ENCODE peak calls at places on chromosome 12, in five cellular contexts. P, J, N, X and Q are unnamed samples.

GRCh38 chr12:92543872-92544271 is 158.9 kb upstream of the PLEKHG7 start:
- DNase-seq in N (no peak), X (no peak), J (no peak), P (no peak), Q (no peak)

GRCh38 chr12:70543444-70543843 is 93.8 kb downstream of the PTPRB start:
- DNase-seq in J (no peak), X (peak), N (no peak), P (peak), Q (peak)

GRCh38 chr12:129720618-129721017 is 183.2 kb downstream of the TMEM132D start:
- DNase-seq in N (no peak), J (no peak), P (no peak), X (no peak), Q (no peak)

GRCh38 chr12:49893753-49894752 is 9.6 kb downstream of the FAIM2 start:
- DNase-seq in J (no peak), X (no peak), N (no peak), P (no peak), Q (no peak)

GRCh38 chr12:32671930-32672785 is 6.9 kb upstream of the DNM1L start:
- DNase-seq in P (peak), N (peak), J (no peak), X (peak), Q (no peak)

GRCh38 chr12:68521321-68521839 is 89.3 kb upstream of the RAP1B start:
- DNase-seq in J (no peak), N (peak), P (no peak), X (peak), Q (peak)

GRCh38 chr12:68510394-68510793 is 100.3 kb upstream of the RAP1B start:
- DNase-seq in P (no peak), J (no peak), N (peak), X (no peak), Q (no peak)

GRCh38 chr12:98699568-98699967 is 54.5 kb downstream of the APAF1 start:
- DNase-seq in P (no peak), X (no peak), N (no peak), J (no peak), Q (no peak)

GRCh38 chr12:101877816-101878811 is 734 bp downstream of the DRAM1 start:
- DNase-seq in P (peak), N (peak), J (no peak), X (no peak), Q (no peak)

GRCh38 chr12:51626115-51626514 is 35.1 kb downstream of the SCN8A start:
- DNase-seq in P (no peak), J (no peak), N (no peak), X (no peak), Q (no peak)

GRCh38 chr12:93002278-93003054 is 73.4 kb upstream of the EEA1 start:
- DNase-seq in X (peak), P (no peak), N (no peak), J (no peak), Q (peak)

GRCh38 chr12:105907982-105908381 is 230.8 kb downstream of the NUAK1 start:
- DNase-seq in P (no peak), X (no peak), N (no peak), J (no peak), Q (no peak)

GRCh38 chr12:116784238-116784612 is 46.1 kb downstream of the RNFT2 start:
- DNase-seq in J (no peak), N (peak), P (peak), X (no peak), Q (no peak)

GRCh38 chr12:27285395-27285794 is 41.3 kb downstream of the STK38L start:
- DNase-seq in X (no peak), P (no peak), J (no peak), N (no peak), Q (no peak)

GRCh38 chr12:23084236-23084995 is 459.4 kb downstream of the ETNK1 start:
- DNase-seq in N (peak), J (no peak), X (peak), P (no peak), Q (peak)

GRCh38 chr12:2376855-2377657 is 324.3 kb downstream of the CACNA1C start:
- DNase-seq in P (peak), X (no peak), J (no peak), N (no peak), Q (no peak)

GRCh38 chr12:52836042-52836466 is 1.9 kb upstream of the KRT79 start:
- DNase-seq in X (no peak), N (no peak), J (no peak), P (no peak), Q (no peak)

GRCh38 chr12:49357099-49357678 is 10.1 kb upstream of the SPATS2 start:
- DNase-seq in N (peak), P (peak), J (no peak), X (peak), Q (no peak)

GRCh38 chr12:69648476-69648875 is 37.8 kb upstream of the LRRC10 start:
- DNase-seq in N (no peak), X (peak), J (no peak), P (no peak), Q (no peak)

GRCh38 chr12:95815635-95816212 is 25.2 kb upstream of the NTN4 start:
- DNase-seq in X (no peak), J (no peak), P (peak), N (peak), Q (no peak)

DNA sequence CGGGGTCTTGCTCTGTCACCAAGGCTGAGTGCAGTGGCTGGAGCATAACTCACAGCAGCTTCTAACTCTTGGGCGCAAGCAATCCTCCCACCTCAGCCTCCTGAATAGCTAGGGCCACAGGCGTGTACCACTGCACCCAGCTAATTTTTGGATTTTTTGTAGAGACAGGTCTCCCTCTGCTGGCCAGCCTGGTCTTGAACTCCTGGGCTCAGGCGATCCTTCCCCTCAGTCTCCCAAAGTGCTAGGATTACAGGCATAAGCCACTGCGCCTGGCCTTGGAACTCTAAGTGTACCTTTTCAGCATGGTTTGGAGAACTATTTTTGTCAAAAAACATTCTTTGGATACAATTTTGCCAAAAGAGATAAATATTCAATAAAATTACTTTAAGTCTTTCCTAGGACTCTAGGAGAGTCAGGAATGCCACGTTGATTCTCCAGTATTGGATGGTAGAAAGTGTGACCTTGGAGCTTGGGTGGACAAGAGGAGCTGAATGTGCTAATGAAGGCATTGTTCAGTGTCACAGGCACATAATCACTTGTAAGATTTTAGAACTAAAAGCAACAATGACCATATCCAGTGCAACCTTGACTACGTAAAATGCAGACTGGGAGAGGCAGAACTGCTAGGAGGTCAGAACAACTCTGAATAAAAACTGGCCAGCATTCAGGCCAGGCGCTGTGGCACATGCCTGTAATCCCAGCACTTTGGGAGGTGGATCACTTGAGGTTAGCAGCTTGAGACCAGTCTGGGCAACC is 2.8 kb downstream of the SRSF9 start:
- DNase-seq in N (peak), P (peak), X (no peak), J (no peak), Q (no peak)
- TF ChIP-seq CTCF in N (peak), P (peak), X (peak), J (peak), Q (peak)

DNA sequence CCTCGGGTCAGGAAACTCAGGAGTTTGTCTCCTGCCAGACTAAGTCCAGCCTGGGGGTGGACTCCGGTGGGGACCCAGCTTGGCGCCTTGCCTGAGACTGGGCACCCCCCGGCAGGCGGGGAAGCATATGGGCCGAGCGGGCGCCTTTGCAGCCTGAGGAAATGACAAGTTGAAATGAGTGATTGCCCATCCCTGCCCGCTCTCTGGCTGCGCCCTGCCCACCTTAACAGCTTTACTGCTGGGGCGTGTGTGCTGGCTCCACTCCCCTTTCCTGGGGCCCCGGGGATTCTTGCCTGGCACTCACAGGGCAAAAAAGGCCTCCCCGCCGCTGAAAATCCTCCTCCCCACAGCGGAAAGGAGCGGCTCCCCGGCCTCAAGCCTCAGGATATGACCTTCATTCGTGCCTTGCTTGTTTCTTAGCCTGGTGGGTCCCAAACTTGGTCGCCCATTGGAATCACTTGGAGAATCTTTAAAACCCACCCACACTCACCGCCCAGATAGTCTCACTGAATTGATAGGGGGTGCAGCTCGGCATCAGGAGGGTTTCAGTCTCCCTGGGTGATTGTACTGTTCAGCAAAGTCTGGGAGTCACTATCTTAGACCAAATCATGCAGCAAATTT is 1.5 kb downstream of the RFLNA start:
- DNase-seq in P (peak), N (peak), J (no peak), X (no peak), Q (no peak)
- H3K4me3 ChIP-seq in P (peak), N (no peak), J (no peak), X (no peak), Q (peak)

DNA sequence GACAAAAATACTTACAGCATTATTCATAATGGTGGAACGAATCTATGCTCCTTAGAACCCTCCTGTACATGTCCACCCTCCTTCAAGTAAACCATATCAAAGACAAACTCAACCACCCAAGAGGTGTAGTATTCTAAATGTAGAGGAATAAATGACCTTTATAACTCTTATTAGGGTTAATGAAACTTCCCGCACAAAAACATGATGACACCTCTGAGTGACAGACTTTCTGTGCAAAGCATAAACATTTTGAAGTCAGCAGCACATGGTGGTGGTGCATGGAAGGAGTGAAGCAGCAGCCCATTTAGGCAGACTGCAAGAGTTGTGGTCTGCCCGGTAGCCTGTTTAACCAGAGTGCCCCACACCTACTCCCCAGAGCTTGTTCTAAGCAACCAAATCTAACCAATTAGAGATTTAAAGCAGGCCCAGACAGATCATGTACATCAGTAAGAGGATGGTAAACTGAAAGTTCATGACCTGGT is 615 bp upstream of the ASB8 start:
- DNase-seq in P (no peak), N (no peak), J (no peak), X (no peak), Q (no peak)
- TF ChIP-seq CTCF in P (no peak), N (no peak), J (peak), X (no peak), Q (no peak)

GRCh38 chr12:12064596-12064995 is 6.1 kb upstream of the BCL2L14 start:
- DNase-seq in J (no peak), N (no peak), P (no peak), X (no peak), Q (no peak)

GRCh38 chr12:12070674-12071661 is at the start of gene BCL2L14:
- DNase-seq in J (no peak), P (no peak), N (no peak), X (no peak), Q (no peak)

GRCh38 chr12:12072064-12072760 is 1.5 kb downstream of the BCL2L14 start:
- DNase-seq in N (no peak), P (no peak), X (no peak), J (no peak), Q (no peak)

GRCh38 chr12:12070149-12070548 is 590 bp upstream of the BCL2L14 start:
- DNase-seq in P (no peak), J (no peak), N (no peak), X (no peak), Q (no peak)
- H3K4me3 ChIP-seq in P (no peak), J (no peak), N (no peak), X (no peak), Q (no peak)

DNA sequence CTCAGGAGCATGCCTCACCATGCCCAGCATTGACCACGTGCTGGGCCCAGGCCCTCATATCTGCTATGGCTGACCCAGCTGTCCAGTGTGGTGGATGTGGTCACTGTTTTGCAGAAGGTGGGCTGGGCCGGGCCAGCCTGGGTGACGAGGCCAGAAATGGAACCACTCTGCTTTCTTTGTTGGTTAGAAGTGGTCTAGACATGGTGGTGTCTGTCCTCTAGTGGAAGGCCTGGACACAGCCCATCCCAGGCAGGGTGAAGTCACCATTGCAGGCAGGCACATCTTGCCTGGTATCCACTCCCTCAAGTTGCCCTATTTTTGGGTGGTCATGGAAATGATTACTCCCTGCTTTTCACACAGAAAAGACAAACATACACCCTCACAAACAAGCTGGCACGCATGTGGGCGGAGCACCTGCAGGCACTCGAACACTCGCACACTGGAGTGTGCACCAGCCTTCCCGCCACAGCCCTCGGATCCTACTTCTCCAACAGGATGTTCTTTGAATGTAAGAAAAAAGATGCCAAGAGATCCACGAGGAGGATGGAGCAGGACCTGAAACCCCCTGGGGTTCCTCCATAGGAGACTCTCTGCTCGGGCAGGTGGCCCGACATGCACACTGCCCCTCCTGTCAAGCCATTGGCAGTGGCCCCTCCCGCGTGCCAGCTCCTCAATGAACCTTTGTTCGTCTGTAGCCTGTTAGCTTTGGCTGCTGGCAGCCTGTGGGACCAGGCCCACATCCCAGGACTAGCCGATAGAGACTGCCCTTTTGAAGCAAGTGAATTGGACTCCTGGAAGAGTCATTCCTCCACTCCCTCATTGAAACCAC is 38.4 kb downstream of the MLXIP start:
- DNase-seq in J (no peak), X (no peak), N (no peak), P (no peak), Q (no peak)
- TF ChIP-seq CTCF in J (no peak), X (no peak), N (peak), P (no peak), Q (no peak)

DNA sequence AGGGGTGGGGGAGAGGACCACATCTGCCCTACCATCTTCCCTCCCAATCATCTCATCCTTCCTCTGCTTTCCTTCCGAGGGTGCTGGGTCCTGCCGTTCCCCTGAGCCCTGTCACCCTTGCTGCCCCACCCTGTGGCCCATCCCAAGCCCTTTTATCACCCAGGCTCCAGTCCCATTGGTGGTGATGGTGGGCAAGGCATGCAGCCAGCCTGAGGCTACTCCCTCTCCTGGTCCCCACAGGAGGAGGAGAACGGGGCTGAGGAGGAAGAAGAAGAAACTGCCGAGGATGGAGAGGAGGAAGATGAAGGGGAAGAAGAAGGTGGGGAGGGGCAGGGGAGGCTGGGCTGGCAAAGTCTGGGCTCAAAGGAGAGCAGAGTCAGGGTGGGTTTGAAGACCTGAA is 2.6 kb upstream of the LAG3 start:
- DNase-seq in X (no peak), J (no peak), P (no peak), N (no peak), Q (no peak)
- H3K4me3 ChIP-seq in X (peak), J (no peak), P (no peak), N (no peak), Q (no peak)